ENCODE peak calls at places on chromosomes 4 and X, in nine cellular contexts. Z is dorsolateral prefrontal cortex; H is GM12878; Y is CD8-positive, alpha-beta T cell; S is MM.1S; R is hepatocyte; I is BJ; M is GM12865; P is heart left ventricle. Q is an unnamed sample.

GRCh38 chrX:16870861-16871584 is 861 bp upstream of the RBBP7 start:
- DNase-seq in H (no peak), R (peak; percentile 47), P (peak; percentile 45), M (peak; percentile 36), I (no peak), Y (no peak), Z (peak; percentile 38), S (no peak), Q (no peak)

GRCh38 chr4:123257563-123257962 is 139.0 kb upstream of the SPRY1 start:
- DNase-seq in H (no peak), S (no peak), Z (no peak), R (no peak), P (no peak), Y (no peak), M (no peak), I (no peak), Q (no peak)

GRCh38 chrX:70039758-70040157 is 10.0 kb downstream of the AWAT2 start:
- DNase-seq in R (no peak), S (no peak), M (no peak), P (no peak), Y (no peak), I (no peak), Z (no peak), H (no peak), Q (no peak)

GRCh38 chr4:43244688-43245382 is 352.3 kb downstream of the GRXCR1 start:
- DNase-seq in Z (no peak), P (no peak), H (peak; percentile 74), M (peak; percentile 89), I (no peak), Y (no peak), S (peak; percentile 86), R (no peak), Q (no peak)

GRCh38 chrX:110402091-110402854 is 43.6 kb downstream of the RTL9 start:
- DNase-seq in S (no peak), M (no peak), R (peak; percentile 35), Z (no peak), P (peak; percentile 32), Y (no peak), H (no peak), I (no peak), Q (no peak)

GRCh38 chr4:40718571-40718970 is 31.2 kb upstream of the NSUN7 start:
- DNase-seq in H (no peak), Z (no peak), I (no peak), R (peak; percentile 16), P (no peak), Y (no peak), M (peak; percentile 32), S (peak; percentile 32), Q (no peak)

GRCh38 chrX:116317409-116317808 is 119.0 kb upstream of the SLC6A14 start:
- DNase-seq in S (no peak), M (no peak), I (no peak), P (peak; percentile 27), R (peak; percentile 37), Z (no peak), Y (no peak), H (no peak), Q (no peak)

GRCh38 chrX:143536176-143536575 is 18.9 kb upstream of the SPANXN3 start:
- DNase-seq in H (no peak), Y (no peak), R (no peak), P (no peak), I (no peak), M (no peak), Z (peak; percentile 17), S (no peak), Q (no peak)

GRCh38 chrX:78997870-78998558 is 52.8 kb downstream of the P2RY10 start:
- DNase-seq in R (no peak), I (no peak), Y (peak; percentile 42), S (peak; percentile 59), M (peak; percentile 1), H (no peak), Z (no peak), P (peak; percentile 17), Q (no peak)

GRCh38 chr4:163598028-163598427 is 103.5 kb downstream of the TMA16 start:
- DNase-seq in P (no peak), I (no peak), M (peak; percentile 53), Y (no peak), S (no peak), Z (no peak), R (no peak), H (peak; percentile 60), Q (no peak)

GRCh38 chr4:153401501-153401900 is 57.0 kb downstream of the MND1 start:
- DNase-seq in R (no peak), Y (no peak), Z (no peak), I (no peak), S (no peak), P (no peak), H (no peak), M (no peak), Q (no peak)

GRCh38 chr4:155796031-155796430 is 37.2 kb downstream of the GUCY1B1 start:
- DNase-seq in Y (no peak), R (peak; percentile 37), M (peak; percentile 46), H (no peak), S (peak; percentile 37), P (no peak), I (no peak), Z (no peak), Q (no peak)

GRCh38 chr4:37540486-37540885 is 145.7 kb downstream of the RELL1 start:
- DNase-seq in R (no peak), M (no peak), Y (no peak), I (no peak), Z (no peak), S (no peak), P (no peak), H (no peak), Q (no peak)

GRCh38 chr4:23036503-23036902 is 343.8 kb downstream of the GBA3 start:
- DNase-seq in M (no peak), S (no peak), Y (no peak), H (no peak), Z (no peak), P (no peak), I (no peak), R (no peak), Q (no peak)

GRCh38 chrX:136055651-136056221 is 70.5 kb downstream of the SLC9A6 start:
- DNase-seq in Z (no peak), P (no peak), Y (no peak), H (no peak), S (no peak), M (no peak), R (peak; percentile 14), I (peak; percentile 90), Q (no peak)

GRCh38 chrX:136063340-136064079 is 78.3 kb downstream of the SLC9A6 start:
- DNase-seq in S (no peak), H (no peak), M (peak; percentile 7), Y (no peak), Z (no peak), P (no peak), R (no peak), I (no peak), Q (no peak)

GRCh38 chrX:136057567-136057966 is 72.3 kb downstream of the SLC9A6 start:
- DNase-seq in R (no peak), S (no peak), Z (no peak), Y (no peak), P (no peak), I (no peak), M (no peak), H (no peak), Q (no peak)

GRCh38 chrX:136061302-136061701 is 76.1 kb downstream of the SLC9A6 start:
- DNase-seq in H (no peak), I (no peak), S (no peak), Y (no peak), M (no peak), R (no peak), P (no peak), Z (no peak), Q (no peak)

GRCh38 chrX:136059350-136059749 is 74.1 kb downstream of the SLC9A6 start:
- DNase-seq in Z (no peak), Y (no peak), R (no peak), I (no peak), H (no peak), M (no peak), P (no peak), S (no peak), Q (no peak)
- H3K4me3 ChIP-seq in Z (no peak overlapping the region), Y (no peak overlapping the region), R (no peak overlapping the region), I (no peak overlapping the region), H (no peak overlapping the region), M (no peak overlapping the region), P (no peak overlapping the region), S (no peak overlapping the region), Q (no peak overlapping the region)

GRCh38 chrX:133742602-133743305 is 242.6 kb downstream of the GPC3 start:
- DNase-seq in M (no peak), Y (no peak), Z (no peak), H (no peak), S (no peak), R (no peak), I (no peak), P (no peak), Q (no peak)

GRCh38 chrX:133749370-133749769 is 236.0 kb downstream of the GPC3 start:
- DNase-seq in M (no peak), H (no peak), P (no peak), I (no peak), Y (peak; percentile 28), S (no peak), Z (no peak), R (no peak), Q (no peak)

GRCh38 chrX:133746593-133746992 is 238.8 kb downstream of the GPC3 start:
- DNase-seq in I (no peak), S (peak; percentile 49), M (peak; percentile 20), Z (no peak), H (no peak), P (no peak), R (no peak), Y (no peak), Q (no peak)

GRCh38 chrX:133741303-133741702 is 244.1 kb downstream of the GPC3 start:
- DNase-seq in S (no peak), Z (no peak), M (no peak), R (no peak), P (no peak), Y (no peak), H (no peak), I (no peak), Q (no peak)

DNA sequence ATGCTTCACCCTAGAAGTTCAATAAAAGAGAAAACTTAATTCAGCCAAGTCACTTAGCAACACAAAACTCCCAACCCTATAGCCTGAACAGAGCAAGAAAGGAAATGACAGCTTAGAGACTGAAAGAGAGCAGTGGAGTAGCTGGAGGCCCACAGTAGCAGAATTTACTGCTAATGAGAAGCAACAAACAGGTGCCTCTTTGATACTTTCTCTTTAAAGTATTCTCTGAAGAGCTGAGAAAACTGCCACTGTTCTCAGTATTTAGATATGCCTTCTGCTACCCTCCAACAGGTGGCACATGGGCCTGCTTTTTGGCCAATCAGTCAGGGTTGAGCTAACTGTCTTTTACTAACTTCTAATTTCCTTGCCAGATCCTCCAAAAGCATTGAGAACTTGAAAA is 240.0 kb downstream of the GPC3 start:
- DNase-seq in H (no peak), Y (peak; percentile 30), R (no peak), P (no peak), M (peak; percentile 51), I (no peak), Z (no peak), S (peak; percentile 78), Q (no peak)
- TF ChIP-seq CTCF in H (peak; percentile 9), Y (peak; percentile 15), R (no peak), P (no peak), M (peak; percentile 20), I (no peak), Z (no peak), S (peak; percentile 45), Q (no peak)

GRCh38 chrX:44585866-44586265 is 43.2 kb upstream of the FUNDC1 start:
- DNase-seq in Y (no peak), M (no peak), I (no peak), R (no peak), P (no peak), H (no peak), Z (no peak), S (no peak), Q (no peak)
- H3K4me3 ChIP-seq in Y (no peak overlapping the region), M (no peak overlapping the region), I (no peak overlapping the region), R (no peak overlapping the region), P (no peak overlapping the region), H (no peak overlapping the region), Z (no peak overlapping the region), S (no peak overlapping the region), Q (no peak overlapping the region)

GRCh38 chr4:113330200-113330599 is 280.7 kb downstream of the ANK2 start:
- DNase-seq in I (no peak), Y (no peak), H (no peak), Z (no peak), R (no peak), P (no peak), M (no peak), S (no peak), Q (no peak)
- TF ChIP-seq CTCF in I (no peak), Y (no peak), H (no peak), Z (no peak), R (no peak), P (no peak), M (no peak), S (no peak), Q (no peak)